ENCODE peak calls at places on chromosome 17, in five cellular contexts. R is HL-60, L is T-cell, Y is ELR, G is glomerular endothelial cell. V is an unnamed sample.

GRCh38 chr17:50807675-50808074 is 27.7 kb upstream of the WFIKKN2 start:
- DNase-seq in Y (no peak), G (no peak), L (no peak), R (no peak), V (no peak)

GRCh38 chr17:19727466-19728113 is 11.2 kb upstream of the SLC47A2 start:
- DNase-seq in G (no peak), Y (no peak), R (no peak), L (no peak), V (no peak)

GRCh38 chr17:47650525-47651522 is 1.1 kb downstream of the KPNB1 start:
- DNase-seq in R (peak; percentile 92), L (peak; percentile 81), Y (peak; percentile 99), G (no peak), V (peak; percentile 99)

GRCh38 chr17:76307299-76307965 is 644 bp downstream of the QRICH2 start:
- DNase-seq in R (no peak), G (no peak), Y (no peak), L (no peak), V (no peak)

GRCh38 chr17:29667969-29668368 is 45.3 kb upstream of the CORO6 start:
- DNase-seq in R (no peak), G (no peak), L (no peak), Y (no peak), V (no peak)

GRCh38 chr17:73278049-73278464 is 16.4 kb upstream of the CPSF4L start:
- DNase-seq in G (no peak), R (no peak), Y (no peak), L (no peak), V (no peak)

GRCh38 chr17:14515015-14515414 is 214.1 kb downstream of the HS3ST3B1 start:
- DNase-seq in R (no peak), Y (peak; percentile 2), G (no peak), L (no peak), V (no peak)

GRCh38 chr17:80760501-80760900 is 215.9 kb downstream of the RPTOR start:
- DNase-seq in L (no peak), R (no peak), G (no peak), Y (peak; percentile 11), V (peak; percentile 96)

GRCh38 chr17:44071772-44072171 is 1.2 kb downstream of the G6PC3 start:
- DNase-seq in Y (peak; percentile 44), R (no peak), G (no peak), L (no peak), V (peak; percentile 41)

GRCh38 chr17:75459590-75460267 is 3.3 kb downstream of the TMEM94 start:
- DNase-seq in L (no peak), R (peak; percentile 36), Y (no peak), G (no peak), V (peak; percentile 85)

GRCh38 chr17:12472613-12473173 is 193.0 kb upstream of the MYOCD start:
- DNase-seq in R (no peak), L (no peak), G (no peak), Y (no peak), V (no peak)

GRCh38 chr17:42517516-42517915 is 18.5 kb upstream of the NAGLU start:
- DNase-seq in Y (peak; percentile 92), R (peak; percentile 66), L (peak; percentile 66), G (peak; percentile 57), V (no peak)

GRCh38 chr17:1598399-1599095 is 30.1 kb downstream of the SLC43A2 start:
- DNase-seq in R (no peak), L (no peak), Y (no peak), G (no peak), V (no peak)